ENCODE peak calls at places on chromosomes 3 and 15, in four cellular contexts. A is activated B cell treated with CpG ODN at 0.5 μM for 24 hours; Y is T47D; L is activated T-cell treated with anti-CD3 and anti-CD28 coated beads, Interleukin-2, amount 50 U/mL, for 4 hours. H is an unnamed sample.

GRCh38 chr3:55285156-55285555 is 201.9 kb downstream of the WNT5A start:
- DNase-seq in Y (no peak), L (no peak), A (no peak), H (no peak)

GRCh38 chr15:38454687-38455071 is 752 bp downstream of the FAM98B start:
- DNase-seq in L (no peak), Y (no peak), A (no peak), H (no peak)

GRCh38 chr3:180804871-180805430 is 107.5 kb upstream of the FXR1 start:
- DNase-seq in Y (peak), L (no peak), A (no peak), H (no peak)

GRCh38 chr15:70269991-70270751 is 172.5 kb upstream of the TLE3 start:
- DNase-seq in L (no peak), A (no peak), Y (no peak), H (no peak)

GRCh38 chr3:10445561-10445960 is 59.8 kb downstream of the ATP2B2 start:
- DNase-seq in A (no peak), Y (no peak), L (no peak), H (no peak)

GRCh38 chr15:93378547-93378946 is 289.5 kb upstream of the RGMA start:
- DNase-seq in A (no peak), Y (no peak), L (no peak), H (no peak)

GRCh38 chr3:116000315-116000714 is 377.0 kb downstream of the GAP43 start:
- DNase-seq in A (no peak), L (no peak), Y (no peak), H (no peak)

GRCh38 chr15:44296625-44297524 is 8.4 kb downstream of the GOLM2 start:
- DNase-seq in A (no peak), L (no peak), Y (peak), H (no peak)

GRCh38 chr3:4474683-4475490 is 7.8 kb upstream of the SUMF1 start:
- DNase-seq in L (no peak), A (no peak), Y (peak), H (peak)

GRCh38 chr15:101480613-101481380 is 8.7 kb downstream of the PCSK6 start:
- DNase-seq in Y (no peak), L (no peak), A (no peak), H (no peak)

GRCh38 chr3:58015524-58015915 is 7.3 kb downstream of the FLNB start:
- DNase-seq in Y (no peak), A (no peak), L (no peak), H (no peak)

GRCh38 chr15:63915888-63916731 is 82.4 kb upstream of the HERC1 start:
- DNase-seq in Y (peak), L (no peak), A (no peak), H (no peak)

GRCh38 chr15:91254766-91255165 is 154.7 kb downstream of the SV2B start:
- DNase-seq in A (no peak), Y (peak), L (no peak), H (no peak)

GRCh38 chr3:194046995-194047681 is 88.8 kb upstream of the HES1 start:
- DNase-seq in A (no peak), L (no peak), Y (peak), H (no peak)

GRCh38 chr15:75227663-75228280 is 26.1 kb downstream of the C15orf39 start:
- DNase-seq in L (peak), Y (no peak), A (no peak), H (no peak)

GRCh38 chr3:133897547-133897946 is 1.9 kb upstream of the RAB6B start:
- DNase-seq in A (no peak), L (no peak), Y (no peak), H (no peak)

GRCh38 chr3:63323766-63324165 is 45.7 kb downstream of the SYNPR start:
- DNase-seq in Y (no peak), A (no peak), L (no peak), H (no peak)

GRCh38 chr3:128994581-128995161 is 795 bp upstream of the CFAP92 start:
- DNase-seq in A (no peak), Y (no peak), L (no peak), H (no peak)